ENCODE peak calls at places on chromosomes 4 and X, in four cellular contexts. L, J, Y and A are unnamed samples.

GRCh38 chr4:133711817-133712216 is 489.8 kb downstream of the PABPC4L start:
- DNase-seq in Y (no peak), L (no peak), J (no peak), A (no peak)

GRCh38 chrX:25013593-25014365 is 2.0 kb downstream of the ARX start:
- DNase-seq in L (no peak), J (no peak), Y (peak), A (no peak)

GRCh38 chr4:8201341-8201781 is 2.3 kb downstream of the SH3TC1 start:
- DNase-seq in L (no peak), Y (peak), J (no peak), A (no peak)

GRCh38 chr4:4704267-4704666 is 155.2 kb upstream of the MSX1 start:
- DNase-seq in L (no peak), J (no peak), Y (no peak), A (no peak)

GRCh38 chrX:100319716-100320115 is 90.4 kb downstream of the PCDH19 start:
- DNase-seq in Y (no peak), L (no peak), J (no peak), A (no peak)

GRCh38 chr4:166842795-166843261 is 391.5 kb downstream of the SPOCK3 start:
- DNase-seq in Y (no peak), L (no peak), J (no peak), A (no peak)

GRCh38 chr4:87316961-87317360 is 5.7 kb downstream of the HSD17B13 start:
- DNase-seq in J (no peak), Y (no peak), L (no peak), A (no peak)

GRCh38 chr4:5954056-5954760 is 61.3 kb upstream of the CRMP1 start:
- DNase-seq in L (no peak), Y (no peak), J (no peak), A (no peak)

GRCh38 chrX:70479197-70479969 is 34.7 kb downstream of the DLG3 start:
- DNase-seq in L (no peak), Y (no peak), J (no peak), A (no peak)

GRCh38 chrX:15854080-15854655 is 445 bp downstream of the AP1S2 start:
- DNase-seq in L (no peak), J (peak), Y (peak), A (no peak)

GRCh38 chrX:121132675-121133074 is 85.3 kb downstream of the GLUD2 start:
- DNase-seq in Y (no peak), L (no peak), J (no peak), A (no peak)

GRCh38 chrX:107325467-107325866 is 119.1 kb downstream of the DNAAF6 start:
- DNase-seq in J (no peak), Y (no peak), L (no peak), A (no peak)

GRCh38 chr4:189304755-189305154 is 635.9 kb upstream of the FRG1 start:
- DNase-seq in J (no peak), L (no peak), Y (no peak), A (no peak)

GRCh38 chrX:54695231-54695630 is 102.8 kb downstream of the ITIH6 start:
- DNase-seq in J (no peak), L (no peak), Y (no peak), A (no peak)

GRCh38 chrX:35150642-35151239 is 208.1 kb downstream of the FAM47B start:
- DNase-seq in J (no peak), Y (no peak), L (no peak), A (no peak)

GRCh38 chr4:53618321-53618720 is 27.0 kb upstream of the LNX1 start:
- DNase-seq in L (no peak), J (no peak), Y (no peak), A (no peak)

GRCh38 chrX:119647552-119648420 is 41.6 kb upstream of the NKRF start:
- DNase-seq in Y (peak), J (no peak), L (no peak), A (no peak)

GRCh38 chr4:148261861-148262260 is 180.4 kb downstream of the NR3C2 start:
- DNase-seq in J (no peak), L (no peak), Y (no peak), A (no peak)

GRCh38 chr4:54657556-54658313 is at the start of gene KIT:
- DNase-seq in Y (peak), J (no peak), L (no peak), A (no peak)

GRCh38 chrX:57528670-57529255 is 63.0 kb upstream of the ZXDB start:
- DNase-seq in Y (no peak), L (no peak), J (peak), A (no peak)

GRCh38 chr4:43356786-43357185 is 464.3 kb downstream of the GRXCR1 start:
- DNase-seq in L (no peak), Y (no peak), J (no peak), A (no peak)

GRCh38 chrX:115900425-115900824 is 270.1 kb upstream of the AGTR2 start:
- DNase-seq in Y (no peak), J (no peak), L (no peak), A (no peak)

DNA sequence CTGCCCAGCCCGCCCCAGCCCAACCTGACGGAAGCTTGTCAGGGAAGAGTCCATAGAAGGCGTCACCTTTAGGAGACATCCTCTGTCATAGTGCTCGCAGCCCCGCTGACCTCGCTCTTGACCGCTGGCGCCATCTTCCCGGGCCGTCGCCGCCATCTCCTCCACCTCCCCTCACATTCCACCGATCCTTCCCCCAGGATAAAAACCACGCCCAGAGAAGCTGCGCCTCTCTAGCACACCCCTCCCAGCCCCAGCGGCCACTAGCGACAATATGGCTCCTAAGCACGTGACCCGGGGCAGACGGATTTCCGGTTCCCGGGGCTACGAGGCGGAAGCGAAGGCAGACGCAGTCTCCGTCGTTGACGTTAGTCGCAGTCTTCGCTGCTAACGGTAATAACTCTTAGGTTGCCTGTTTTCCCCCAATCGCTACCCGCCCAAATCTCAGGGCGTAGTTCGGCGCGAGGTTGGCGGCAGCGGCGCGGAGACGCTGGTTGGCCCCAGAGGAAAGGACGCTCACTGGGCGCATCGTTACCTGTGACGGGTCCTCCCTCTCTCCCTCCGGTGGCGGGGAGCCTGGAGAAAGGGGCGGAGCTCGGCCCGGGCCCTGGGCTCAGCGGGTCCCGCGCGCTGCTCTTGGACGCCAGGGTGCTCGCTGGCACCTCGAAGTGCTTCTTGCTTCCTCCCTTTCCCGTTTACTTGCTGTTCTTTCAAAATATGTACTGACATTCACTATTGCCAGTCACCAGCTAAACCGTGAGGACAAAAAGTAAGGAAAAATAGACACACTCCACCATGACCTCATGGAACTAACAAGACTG is at the start of the genes RCHY1 and THAP6:
- DNase-seq in L (peak), J (peak), Y (peak), A (peak)
- TF ChIP-seq CTCF in L (no peak), J (no peak), Y (no peak), A (no peak)

GRCh38 chrX:10401239-10401638 is 219.1 kb downstream of the MID1 start:
- DNase-seq in J (no peak), L (no peak), Y (no peak), A (no peak)
- TF ChIP-seq CTCF in J (no peak), L (no peak), Y (no peak), A (no peak)

GRCh38 chr4:56976878-56977320 is 507 bp downstream of the NOA1 start:
- DNase-seq in L (no peak), Y (peak), J (peak), A (no peak)
- TF ChIP-seq CTCF in L (no peak), Y (peak), J (no peak), A (peak)

GRCh38 chr4:183838987-183839712 is 66.0 kb upstream of the STOX2 start:
- DNase-seq in L (no peak), J (no peak), Y (no peak), A (no peak)
- TF ChIP-seq CTCF in L (no peak), J (no peak), Y (no peak), A (no peak)